ENCODE peak calls at places on chromosomes 5 and 9, in six cellular contexts. A is non-pigmented ciliary epithelial cell, X is stomach, E is NCI-H1930, Z is astrocyte of the spinal cord, P is endothelial cell. N is an unnamed sample.

GRCh38 chr9:131700765-131701433 is 39.0 kb downstream of the RAPGEF1 start:
- DNase-seq in P (no peak), A (no peak), E (no peak), X (no peak), Z (no peak), N (no peak)

GRCh38 chr5:89967806-89968444 is 441.6 kb downstream of the CETN3 start:
- DNase-seq in E (no peak), X (no peak), P (no peak), Z (peak), A (no peak), N (no peak)

GRCh38 chr9:131707677-131708612 is 31.9 kb downstream of the RAPGEF1 start:
- DNase-seq in E (no peak), A (no peak), Z (peak), X (peak), P (no peak), N (no peak)

GRCh38 chr5:82365744-82366228 is 87.6 kb upstream of the RPS23 start:
- DNase-seq in P (no peak), A (peak), E (no peak), Z (peak), X (no peak), N (no peak)

GRCh38 chr9:137299938-137300337 is 2.1 kb downstream of the NRARP start:
- DNase-seq in P (no peak), E (no peak), A (no peak), Z (no peak), X (no peak), N (no peak)

GRCh38 chr5:135332519-135333150 is 66.4 kb downstream of the MACROH2A1 start:
- DNase-seq in Z (peak), A (peak), P (no peak), E (no peak), X (no peak), N (peak)

GRCh38 chr5:17619353-17619752 is 9.2 kb downstream of the TAF11L12 start:
- DNase-seq in Z (no peak), X (no peak), P (no peak), E (no peak), A (no peak), N (no peak)

GRCh38 chr5:122063836-122064235 is 14.2 kb downstream of the LOX start:
- DNase-seq in P (no peak), X (no peak), A (no peak), E (no peak), Z (peak), N (no peak)

GRCh38 chr9:98140503-98140902 is 21.5 kb upstream of the TRIM14 start:
- DNase-seq in Z (no peak), P (no peak), A (no peak), X (no peak), E (no peak), N (no peak)

GRCh38 chr9:113715086-113715485 is 161.0 kb upstream of the ZNF618 start:
- DNase-seq in A (peak), P (no peak), Z (peak), E (no peak), X (no peak), N (no peak)

GRCh38 chr5:114387433-114387832 is 25.6 kb downstream of the KCNN2 start:
- DNase-seq in X (no peak), P (no peak), E (no peak), Z (peak), A (no peak), N (peak)

GRCh38 chr5:16776611-16777251 is 159.4 kb downstream of the MYO10 start:
- DNase-seq in P (peak), A (no peak), X (no peak), Z (no peak), E (peak), N (peak)

GRCh38 chr9:23826120-23826629 is at the start of gene ELAVL2:
- DNase-seq in E (peak), X (peak), A (peak), Z (peak), P (peak), N (peak)

GRCh38 chr5:17256171-17256570 is 38.7 kb downstream of the BASP1 start:
- DNase-seq in E (no peak), X (no peak), A (no peak), Z (no peak), P (no peak), N (no peak)